ENCODE peak calls at places on chromosomes 16 and 17, in six cellular contexts. One of them, this sample, is unnamed.

GRCh38 chr16:26454102-26454501 is 612.6 kb upstream of the C16orf82 start:
- DNase-seq in GM12878: no peak
- DNase-seq in endothelial cell of umbilical vein: no peak
- DNase-seq in K562: no peak
- DNase-seq in HCT116: no peak
- DNase-seq in SK-N-SH: no peak
- DNase-seq in this sample: no peak

GRCh38 chr17:82864721-82865240 is 25.0 kb upstream of the ZNF750 start:
- DNase-seq in GM12878: no peak
- DNase-seq in endothelial cell of umbilical vein: no peak
- DNase-seq in K562: no peak
- DNase-seq in HCT116: no peak
- DNase-seq in SK-N-SH: no peak
- DNase-seq in this sample: no peak

GRCh38 chr17:49387374-49388289 is 25.6 kb upstream of the ZNF652 start:
- DNase-seq in GM12878: no peak
- DNase-seq in endothelial cell of umbilical vein: no peak
- DNase-seq in K562: peak
- DNase-seq in HCT116: no peak
- DNase-seq in SK-N-SH: no peak
- DNase-seq in this sample: no peak

GRCh38 chr17:68423251-68423650 is 34.0 kb downstream of the WIPI1 start:
- DNase-seq in GM12878: no peak
- DNase-seq in endothelial cell of umbilical vein: no peak
- DNase-seq in K562: no peak
- DNase-seq in HCT116: no peak
- DNase-seq in SK-N-SH: no peak
- DNase-seq in this sample: no peak

GRCh38 chr17:17729620-17730249 is 48.5 kb downstream of the RAI1 start:
- DNase-seq in GM12878: no peak
- DNase-seq in endothelial cell of umbilical vein: no peak
- DNase-seq in K562: peak
- DNase-seq in HCT116: peak
- DNase-seq in SK-N-SH: peak
- DNase-seq in this sample: peak

GRCh38 chr17:64580384-64581307 is 73.9 kb downstream of the CEP95 start:
- DNase-seq in GM12878: no peak
- DNase-seq in endothelial cell of umbilical vein: no peak
- DNase-seq in K562: no peak
- DNase-seq in HCT116: no peak
- DNase-seq in SK-N-SH: no peak
- DNase-seq in this sample: no peak

GRCh38 chr17:8189041-8189710 is 804 bp downstream of the BORCS6 start:
- DNase-seq in GM12878: no peak
- DNase-seq in endothelial cell of umbilical vein: peak
- DNase-seq in K562: no peak
- DNase-seq in HCT116: no peak
- DNase-seq in SK-N-SH: no peak
- DNase-seq in this sample: no peak

GRCh38 chr16:65059421-65059980 is 62.4 kb downstream of the CDH11 start:
- DNase-seq in GM12878: no peak
- DNase-seq in endothelial cell of umbilical vein: no peak
- DNase-seq in K562: no peak
- DNase-seq in HCT116: no peak
- DNase-seq in SK-N-SH: no peak
- DNase-seq in this sample: no peak

GRCh38 chr16:81716478-81717210 is 62.4 kb upstream of the PLCG2 start:
- DNase-seq in GM12878: peak
- DNase-seq in endothelial cell of umbilical vein: no peak
- DNase-seq in K562: no peak
- DNase-seq in HCT116: no peak
- DNase-seq in SK-N-SH: no peak
- DNase-seq in this sample: no peak

GRCh38 chr16:50313596-50314483 is 47.5 kb downstream of the ADCY7 start:
- DNase-seq in GM12878: no peak
- DNase-seq in endothelial cell of umbilical vein: peak
- DNase-seq in K562: no peak
- DNase-seq in HCT116: no peak
- DNase-seq in SK-N-SH: no peak
- DNase-seq in this sample: no peak

GRCh38 chr17:67245694-67246397 is 850 bp upstream of the HELZ start:
- DNase-seq in GM12878: no peak
- DNase-seq in endothelial cell of umbilical vein: peak
- DNase-seq in K562: peak
- DNase-seq in HCT116: no peak
- DNase-seq in SK-N-SH: peak
- DNase-seq in this sample: peak

GRCh38 chr17:10172241-10172741 is 26.1 kb downstream of the GAS7 start:
- DNase-seq in GM12878: no peak
- DNase-seq in endothelial cell of umbilical vein: no peak
- DNase-seq in K562: no peak
- DNase-seq in HCT116: no peak
- DNase-seq in SK-N-SH: no peak
- DNase-seq in this sample: no peak

GRCh38 chr17:48505788-48506187 is 25.0 kb downstream of the HOXB1 start:
- DNase-seq in GM12878: peak
- DNase-seq in endothelial cell of umbilical vein: peak
- DNase-seq in K562: peak
- DNase-seq in HCT116: peak
- DNase-seq in SK-N-SH: no peak
- DNase-seq in this sample: no peak

GRCh38 chr17:42554250-42555121 is 1.8 kb downstream of the HSD17B1 start:
- DNase-seq in GM12878: no peak
- DNase-seq in endothelial cell of umbilical vein: peak
- DNase-seq in K562: peak
- DNase-seq in HCT116: no peak
- DNase-seq in SK-N-SH: peak
- DNase-seq in this sample: peak

GRCh38 chr17:38326996-38327792 is 16.6 kb downstream of the GPR179 start:
- DNase-seq in GM12878: no peak
- DNase-seq in endothelial cell of umbilical vein: no peak
- DNase-seq in K562: no peak
- DNase-seq in HCT116: no peak
- DNase-seq in SK-N-SH: peak
- DNase-seq in this sample: no peak

GRCh38 chr17:80169107-80169506 is 723 bp upstream of the CARD14 start:
- DNase-seq in GM12878: no peak
- DNase-seq in endothelial cell of umbilical vein: no peak
- DNase-seq in K562: no peak
- DNase-seq in HCT116: no peak
- DNase-seq in SK-N-SH: no peak
- DNase-seq in this sample: no peak

GRCh38 chr17:80168371-80168770 is 1.5 kb upstream of the CARD14 start:
- DNase-seq in GM12878: no peak
- DNase-seq in endothelial cell of umbilical vein: no peak
- DNase-seq in K562: no peak
- DNase-seq in HCT116: no peak
- DNase-seq in SK-N-SH: no peak
- DNase-seq in this sample: no peak

GRCh38 chr17:80169784-80170500 is at the start of gene CARD14:
- DNase-seq in GM12878: no peak
- DNase-seq in endothelial cell of umbilical vein: no peak
- DNase-seq in K562: no peak
- DNase-seq in HCT116: no peak
- DNase-seq in SK-N-SH: peak
- DNase-seq in this sample: no peak

GRCh38 chr17:80173916-80174315 is 4.1 kb downstream of the CARD14 start:
- DNase-seq in GM12878: no peak
- DNase-seq in endothelial cell of umbilical vein: no peak
- DNase-seq in K562: no peak
- DNase-seq in HCT116: no peak
- DNase-seq in SK-N-SH: no peak
- DNase-seq in this sample: no peak

DNA sequence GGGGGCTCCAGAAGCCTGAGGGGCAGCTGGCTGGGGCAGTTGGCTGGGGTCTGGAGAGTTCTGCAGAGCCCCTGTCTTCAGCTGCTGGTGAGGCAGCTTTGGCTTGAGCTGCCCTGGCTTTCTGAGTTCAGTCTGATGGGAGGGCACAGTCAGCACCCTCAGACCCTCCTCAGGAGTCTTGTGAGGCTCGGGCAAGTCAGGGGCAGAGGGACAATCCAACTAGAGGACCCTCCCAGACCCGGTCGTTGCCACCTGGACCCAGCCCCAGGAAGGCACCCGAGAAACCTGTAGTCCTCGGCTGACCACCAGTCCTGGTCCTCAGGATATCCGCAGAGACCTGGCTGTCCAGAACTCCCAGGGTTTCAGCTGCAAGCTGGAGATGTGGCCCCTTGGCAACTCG is 1.9 kb downstream of the CARD14 start:
- DNase-seq in GM12878: no peak
- DNase-seq in endothelial cell of umbilical vein: no peak
- DNase-seq in K562: no peak
- DNase-seq in HCT116: no peak
- DNase-seq in SK-N-SH: no peak
- DNase-seq in this sample: no peak
- H2AFZ ChIP-seq in GM12878: no peak
- H2AFZ ChIP-seq in endothelial cell of umbilical vein: no peak
- H2AFZ ChIP-seq in K562: no peak
- H2AFZ ChIP-seq in HCT116: no peak
- H2AFZ ChIP-seq in SK-N-SH: no peak
- H2AFZ ChIP-seq in this sample: peak

DNA sequence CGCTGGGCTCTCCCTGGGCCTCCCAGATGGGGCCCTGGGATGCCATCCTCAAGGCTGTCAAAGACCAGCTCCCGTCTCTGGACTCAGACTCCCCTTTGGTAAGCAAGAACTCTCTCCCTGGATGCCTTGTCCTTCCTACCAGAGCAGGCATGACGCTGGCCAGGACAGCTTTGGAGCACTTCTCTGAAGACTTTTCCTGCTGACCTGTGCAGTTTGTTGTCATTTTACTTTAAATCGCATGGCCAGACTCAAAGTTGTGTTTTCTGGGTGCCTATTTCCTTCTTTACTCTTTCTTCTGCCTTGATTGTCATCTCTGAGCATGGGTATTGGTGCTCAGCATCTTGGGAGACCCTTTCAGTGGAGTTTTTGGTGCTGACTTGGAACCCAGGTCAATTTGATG is 2.2 kb downstream of the DNAAF8 start:
- DNase-seq in GM12878: no peak
- DNase-seq in endothelial cell of umbilical vein: no peak
- DNase-seq in K562: no peak
- DNase-seq in HCT116: no peak
- DNase-seq in SK-N-SH: no peak
- DNase-seq in this sample: no peak
- H3K27ac ChIP-seq in GM12878: no peak
- H3K27ac ChIP-seq in endothelial cell of umbilical vein: no peak
- H3K27ac ChIP-seq in K562: no peak
- H3K27ac ChIP-seq in HCT116: no peak
- H3K27ac ChIP-seq in SK-N-SH: no peak
- H3K27ac ChIP-seq in this sample: no peak

GRCh38 chr17:19470529-19471261 is 59.7 kb downstream of the RNF112 start:
- DNase-seq in GM12878: no peak
- DNase-seq in endothelial cell of umbilical vein: no peak
- DNase-seq in K562: no peak
- DNase-seq in HCT116: no peak
- DNase-seq in SK-N-SH: no peak
- DNase-seq in this sample: peak
- TF ChIP-seq POLR2AphosphoS5 in GM12878: no peak
- TF ChIP-seq POLR2AphosphoS5 in endothelial cell of umbilical vein: no peak
- TF ChIP-seq POLR2AphosphoS5 in K562: no peak
- TF ChIP-seq POLR2AphosphoS5 in HCT116: no peak
- TF ChIP-seq POLR2AphosphoS5 in SK-N-SH: no peak
- TF ChIP-seq POLR2AphosphoS5 in this sample: no peak

GRCh38 chr16:9913604-9914330 is 268.5 kb downstream of the GRIN2A start:
- DNase-seq in GM12878: no peak
- DNase-seq in endothelial cell of umbilical vein: no peak
- DNase-seq in K562: no peak
- DNase-seq in HCT116: no peak
- DNase-seq in SK-N-SH: no peak
- DNase-seq in this sample: no peak
- H2AFZ ChIP-seq in GM12878: no peak
- H2AFZ ChIP-seq in endothelial cell of umbilical vein: no peak
- H2AFZ ChIP-seq in K562: no peak
- H2AFZ ChIP-seq in HCT116: no peak
- H2AFZ ChIP-seq in SK-N-SH: no peak
- H2AFZ ChIP-seq in this sample: no peak

DNA sequence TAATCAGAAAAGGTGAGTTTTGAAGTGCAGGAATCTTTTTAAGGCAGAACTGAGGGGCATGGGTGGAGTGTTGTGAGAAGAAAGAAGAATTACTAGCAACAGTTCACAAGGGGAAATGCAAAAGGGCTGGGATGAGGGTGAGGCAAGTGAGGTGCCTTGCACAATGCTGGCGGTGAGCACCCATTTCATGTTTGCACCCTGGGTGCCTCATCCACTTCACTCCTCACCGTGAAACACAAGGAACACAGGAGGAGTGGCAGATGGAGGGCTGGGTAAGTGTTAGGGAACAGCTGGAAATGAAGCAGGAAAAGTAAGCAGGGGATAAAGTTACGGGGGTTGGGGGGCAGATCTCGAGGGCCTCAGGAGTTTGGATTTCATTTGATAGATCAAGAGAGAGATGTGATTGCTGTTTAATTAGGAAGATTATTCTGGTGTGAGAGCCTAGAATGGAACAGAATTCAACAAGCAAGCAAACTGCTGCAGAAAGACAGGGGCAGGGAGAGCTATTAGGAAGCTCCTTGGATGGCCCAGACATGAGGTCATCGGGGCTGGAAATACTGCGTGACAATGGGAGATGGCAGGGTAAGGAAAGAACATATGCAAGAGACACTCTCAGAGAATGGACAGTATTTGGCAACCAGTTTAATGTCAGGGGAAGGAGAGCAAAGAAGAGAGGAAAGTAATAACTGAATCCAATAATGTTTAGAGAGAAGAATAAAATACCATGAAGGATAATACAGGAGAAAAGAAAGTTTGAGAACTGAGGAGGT is 8.3 kb upstream of the HEATR6 start:
- DNase-seq in GM12878: no peak
- DNase-seq in endothelial cell of umbilical vein: no peak
- DNase-seq in K562: no peak
- DNase-seq in HCT116: no peak
- DNase-seq in SK-N-SH: no peak
- DNase-seq in this sample: no peak
- H3K27ac ChIP-seq in GM12878: no peak
- H3K27ac ChIP-seq in endothelial cell of umbilical vein: no peak
- H3K27ac ChIP-seq in K562: no peak
- H3K27ac ChIP-seq in HCT116: no peak
- H3K27ac ChIP-seq in SK-N-SH: peak
- H3K27ac ChIP-seq in this sample: no peak

GRCh38 chr17:44241104-44241503 is 21.6 kb upstream of the UBTF start:
- DNase-seq in GM12878: no peak
- DNase-seq in endothelial cell of umbilical vein: no peak
- DNase-seq in K562: peak
- DNase-seq in HCT116: no peak
- DNase-seq in SK-N-SH: peak
- DNase-seq in this sample: no peak
- TF ChIP-seq POLR2AphosphoS5 in GM12878: no peak
- TF ChIP-seq POLR2AphosphoS5 in endothelial cell of umbilical vein: no peak
- TF ChIP-seq POLR2AphosphoS5 in K562: no peak
- TF ChIP-seq POLR2AphosphoS5 in HCT116: no peak
- TF ChIP-seq POLR2AphosphoS5 in SK-N-SH: no peak
- TF ChIP-seq POLR2AphosphoS5 in this sample: no peak

GRCh38 chr17:2181206-2181983 is 122.2 kb downstream of the SMG6 start:
- DNase-seq in GM12878: no peak
- DNase-seq in endothelial cell of umbilical vein: peak
- DNase-seq in K562: no peak
- DNase-seq in HCT116: no peak
- DNase-seq in SK-N-SH: no peak
- DNase-seq in this sample: peak
- H2AFZ ChIP-seq in GM12878: no peak
- H2AFZ ChIP-seq in endothelial cell of umbilical vein: peak
- H2AFZ ChIP-seq in K562: no peak
- H2AFZ ChIP-seq in HCT116: no peak
- H2AFZ ChIP-seq in SK-N-SH: no peak
- H2AFZ ChIP-seq in this sample: no peak

This sample was measured in GM23338.